ENCODE peak calls at places on chromosome 11, in five cellular contexts. I is NCI-H2081, C is mucosa of descending colon, P is SW 1271, M is 8988T. L is an unnamed sample.

GRCh38 chr11:2377511-2378443 is 667 bp downstream of the CD81 start:
- DNase-seq in M (peak), P (peak), I (peak), C (peak), L (peak)

GRCh38 chr11:7592706-7593105 is 78.9 kb downstream of the PPFIBP2 start:
- DNase-seq in I (no peak), M (no peak), P (no peak), C (no peak), L (peak)

GRCh38 chr11:86438685-86439084 is 64.0 kb downstream of the CCDC81 start:
- DNase-seq in P (no peak), I (no peak), C (no peak), M (no peak), L (peak)

GRCh38 chr11:10309163-10310093 is 4.6 kb downstream of the ADM start:
- DNase-seq in M (no peak), P (peak), C (peak), I (peak), L (peak)

GRCh38 chr11:112525270-112525669 is 264.6 kb upstream of the PLET1 start:
- DNase-seq in M (no peak), P (no peak), C (no peak), I (no peak), L (peak)

GRCh38 chr11:94922675-94923347 is 50.5 kb downstream of the CWC15 start:
- DNase-seq in P (no peak), M (no peak), I (no peak), C (no peak), L (no peak)

GRCh38 chr11:95895815-95896214 is 28.1 kb downstream of the MTMR2 start:
- DNase-seq in C (no peak), M (no peak), P (no peak), I (no peak), L (no peak)

GRCh38 chr11:32429477-32429876 is 5.9 kb downstream of the WT1 start:
- DNase-seq in P (no peak), M (peak), C (no peak), I (no peak), L (no peak)

GRCh38 chr11:33897761-33898403 is 6.0 kb upstream of the LMO2 start:
- DNase-seq in M (no peak), C (no peak), I (peak), P (no peak), L (no peak)

GRCh38 chr11:28342704-28343103 is 234.5 kb downstream of the METTL15 start:
- DNase-seq in C (no peak), M (no peak), I (no peak), P (no peak), L (peak)

GRCh38 chr11:128766687-128767086 is 72.8 kb downstream of the FLI1 start:
- DNase-seq in I (peak), C (no peak), P (no peak), M (no peak), L (peak)

GRCh38 chr11:110069158-110069737 is 23.9 kb upstream of the ZC3H12C start:
- DNase-seq in I (peak), C (peak), M (no peak), P (peak), L (peak)

GRCh38 chr11:45332486-45332934 is 46.4 kb upstream of the SYT13 start:
- DNase-seq in I (peak), M (peak), C (no peak), P (peak), L (peak)

GRCh38 chr11:50088231-50088630 is 55.6 kb downstream of the OR4C45 start:
- DNase-seq in P (peak), I (no peak), C (no peak), M (no peak), L (no peak)

GRCh38 chr11:132632641-132633124 is 899.6 kb downstream of the OPCML start:
- DNase-seq in P (peak), M (peak), C (no peak), I (no peak), L (peak)

GRCh38 chr11:36148701-36149100 is 140.5 kb downstream of the COMMD9 start:
- DNase-seq in I (no peak), P (no peak), M (no peak), C (no peak), L (no peak)

GRCh38 chr11:94767701-94768601 is at the start of gene AMOTL1:
- DNase-seq in C (peak), P (peak), I (peak), M (peak), L (peak)

GRCh38 chr11:57758174-57758573 is 3.4 kb upstream of the CTNND1 start:
- DNase-seq in M (no peak), C (no peak), P (no peak), I (no peak), L (no peak)

GRCh38 chr11:44006882-44007495 is 40.8 kb upstream of the ACCSL start:
- DNase-seq in I (no peak), M (no peak), P (no peak), C (no peak), L (no peak)

GRCh38 chr11:88886796-88887195 is 179.0 kb downstream of the GRM5 start:
- DNase-seq in C (no peak), P (peak), I (peak), M (no peak), L (peak)

GRCh38 chr11:619625-620050 is 3.9 kb upstream of the IRF7 start:
- DNase-seq in C (peak), M (no peak), P (no peak), I (no peak), L (no peak)

GRCh38 chr11:102139081-102139498 is 28.8 kb downstream of the YAP1 start:
- DNase-seq in I (no peak), P (peak), C (no peak), M (no peak), L (peak)

GRCh38 chr11:85132839-85133238 is 494.3 kb downstream of the DLG2 start:
- DNase-seq in M (no peak), P (no peak), I (no peak), C (no peak), L (no peak)

GRCh38 chr11:8035225-8035846 is 45.7 kb upstream of the TUB start:
- DNase-seq in C (no peak), M (no peak), P (no peak), I (no peak), L (no peak)

GRCh38 chr11:119593346-119593745 is 135.7 kb downstream of the NECTIN1 start:
- DNase-seq in C (no peak), P (no peak), I (no peak), M (no peak), L (no peak)

GRCh38 chr11:40514124-40514523 is 945.3 kb downstream of the LRRC4C start:
- DNase-seq in P (no peak), C (no peak), M (no peak), I (peak), L (no peak)

GRCh38 chr11:133930767-133931448 is 25.9 kb downstream of the IGSF9B start:
- DNase-seq in C (no peak), I (no peak), M (peak), P (no peak), L (no peak)

GRCh38 chr11:118908931-118909618 is 16.7 kb downstream of the BCL9L start:
- DNase-seq in C (peak), I (peak), P (peak), M (no peak), L (peak)

GRCh38 chr11:119342362-119343130 is 1.9 kb upstream of the C1QTNF5 start:
- DNase-seq in P (no peak), I (no peak), M (peak), C (no peak), L (no peak)

L was measured in fibroblast of pulmonary artery.